ENCODE peak calls at places on chromosomes 5 and 9, in six cellular contexts. I is HuH-7.5; E is fibroblast of the aortic adventitia; S is left ventricle myocardium superior; Z is CD4-positive, alpha-beta memory T cell; R is activated gamma-delta T cell treated with Interleukin-2 at 50 U/mL for 16 hours. X is an unnamed sample.

GRCh38 chr9:104682642-104683041 is 11.7 kb upstream of the OR13D1 start:
- DNase-seq in Z (peak), R (no peak), I (peak), S (no peak), E (peak), X (peak)

GRCh38 chr5:169701910-169702451 is 64.9 kb downstream of the DOCK2 start:
- DNase-seq in I (no peak), R (no peak), E (peak), S (no peak), Z (no peak), X (no peak)

GRCh38 chr5:491119-491855 is 33.0 kb downstream of the SLC9A3 start:
- DNase-seq in I (no peak), Z (no peak), E (no peak), R (no peak), S (no peak), X (no peak)

GRCh38 chr9:4073371-4073770 is 226.5 kb downstream of the GLIS3 start:
- DNase-seq in Z (no peak), I (no peak), S (no peak), E (no peak), R (no peak), X (no peak)

GRCh38 chr9:114155967-114156294 is 594 bp downstream of the COL27A1 start:
- DNase-seq in R (no peak), S (peak), Z (no peak), I (no peak), E (no peak), X (no peak)

GRCh38 chr5:76331139-76331538 is 71.9 kb upstream of the IQGAP2 start:
- DNase-seq in E (no peak), R (peak), Z (peak), I (no peak), S (no peak), X (no peak)

GRCh38 chr9:69265891-69266290 is 59.1 kb upstream of the ENTREP1 start:
- DNase-seq in I (no peak), S (no peak), R (no peak), Z (no peak), E (peak), X (no peak)

GRCh38 chr9:127004946-127005769 is 90.6 kb downstream of the RALGPS1 start:
- DNase-seq in Z (peak), E (peak), I (no peak), S (no peak), R (peak), X (no peak)

GRCh38 chr9:101479337-101480045 is 43.9 kb upstream of the ALDOB start:
- DNase-seq in R (no peak), S (no peak), Z (no peak), E (no peak), I (no peak), X (no peak)

GRCh38 chr5:127700237-127700766 is 2.9 kb upstream of the CCDC192 start:
- DNase-seq in S (no peak), E (no peak), Z (no peak), R (no peak), I (no peak), X (no peak)

GRCh38 chr5:65623482-65623881 is 651 bp downstream of the TRIM23 start:
- DNase-seq in Z (peak), R (no peak), I (no peak), S (no peak), E (peak), X (no peak)